ENCODE peak calls at places on chromosomes 4 and X, in six cellular contexts. N is GM23248, U is astrocyte, K is neural progenitor cell, H is endothelial cell of umbilical vein, S is GM23338. C is an unnamed sample. For H4K20me1, the result is how much of the 10 kb centered on the place peaks cover.

GRCh38 chrX:95318882-95319281 is 1365.8 kb upstream of the DIAPH2 start:
- DNase-seq in S (peak), H (no peak), U (no peak), N (peak), K (peak), C (peak)

GRCh38 chr4:183299464-183299863 is 20.6 kb downstream of the CLDN22 start:
- DNase-seq in K (no peak), H (peak), N (no peak), U (no peak), S (no peak), C (no peak)

GRCh38 chr4:182917182-182918043 is at the start of gene DCTD:
- DNase-seq in S (peak), K (peak), U (peak), H (peak), N (peak), C (peak)

GRCh38 chrX:68416592-68416991 is 16.7 kb downstream of the OPHN1 start:
- DNase-seq in K (no peak), H (peak), U (peak), N (peak), S (no peak), C (no peak)

GRCh38 chr4:54913751-54914526 is 211.5 kb downstream of the KDR start:
- DNase-seq in N (peak), S (no peak), H (peak), K (no peak), U (no peak), C (peak)

GRCh38 chr4:119026662-119027444 is 108.8 kb upstream of the MYOZ2 start:
- DNase-seq in H (no peak), U (no peak), N (peak), S (peak), K (no peak), C (no peak)

GRCh38 chr4:54063224-54063623 is 1.2 kb downstream of the CHIC2 start:
- DNase-seq in U (peak), H (peak), K (no peak), S (no peak), N (peak), C (no peak)

GRCh38 chrX:281166-281999 is at the start of gene PLCXD1:
- DNase-seq in S (peak), H (no peak), N (peak), K (peak), U (no peak), C (peak)

GRCh38 chr4:183602444-183603102 is 56.4 kb downstream of the RWDD4 start:
- DNase-seq in H (peak), K (no peak), U (peak), S (peak), N (peak), C (no peak)

GRCh38 chr4:125317526-125317880 is 2.7 kb downstream of the FAT4 start:
- DNase-seq in N (peak), K (peak), H (no peak), U (peak), S (peak), C (peak)

GRCh38 chr4:68917016-68917415 is 34.6 kb downstream of the UGT2A3 start:
- DNase-seq in S (no peak), U (no peak), N (no peak), K (no peak), H (no peak), C (no peak)

GRCh38 chr4:154018659-154019058 is 229.8 kb upstream of the SFRP2 start:
- DNase-seq in H (no peak), N (no peak), U (no peak), S (peak), K (peak), C (no peak)

GRCh38 chr4:134215636-134216340 is 14.2 kb upstream of the PABPC4L start:
- DNase-seq in U (peak), K (no peak), H (no peak), S (no peak), N (no peak), C (no peak)

GRCh38 chrX:46626566-46626965 is 53.0 kb downstream of the CHST7 start:
- DNase-seq in K (no peak), U (no peak), S (no peak), N (no peak), H (peak), C (no peak)

GRCh38 chrX:19924285-19924684 is 36.9 kb upstream of the SH3KBP1 start:
- DNase-seq in U (no peak), K (no peak), S (no peak), N (no peak), H (no peak), C (no peak)

GRCh38 chrX:122475306-122475705 is 708.8 kb upstream of the GRIA3 start:
- DNase-seq in N (peak), U (peak), H (no peak), K (no peak), S (no peak), C (no peak)

GRCh38 chr4:98491862-98492554 is 166.4 kb downstream of the TSPAN5 start:
- DNase-seq in K (peak), H (no peak), S (peak), N (peak), U (peak), C (peak)

GRCh38 chr4:74370912-74371311 is 6.0 kb downstream of the EREG start:
- DNase-seq in H (peak), U (peak), N (peak), S (peak), K (peak), C (peak)

GRCh38 chr4:184310171-184310567 is 92.5 kb upstream of the ENPP6 start:
- DNase-seq in S (peak), K (no peak), H (peak), U (no peak), N (no peak), C (no peak)

GRCh38 chr4:71366776-71367175 is 28.0 kb downstream of the SLC4A4 start:
- DNase-seq in N (no peak), K (no peak), H (no peak), U (no peak), S (no peak), C (no peak)

GRCh38 chr4:39976945-39977488 is 694 bp downstream of the PDS5A start:
- DNase-seq in H (peak), U (no peak), S (peak), K (peak), N (peak), C (peak)

GRCh38 chrX:15838017-15838416 is 16.6 kb downstream of the AP1S2 start:
- DNase-seq in H (no peak), U (no peak), K (peak), S (peak), N (no peak), C (no peak)

GRCh38 chr4:25937801-25938200 is 23.8 kb downstream of the SMIM20 start:
- DNase-seq in U (peak), S (no peak), N (peak), H (no peak), K (no peak), C (no peak)

GRCh38 chr4:119872344-119873031 is 194.2 kb downstream of the MAD2L1 start:
- DNase-seq in H (no peak), S (no peak), U (no peak), K (no peak), N (no peak), C (peak)

GRCh38 chr4:77777135-77777777 is 41.9 kb downstream of the CNOT6L start:
- DNase-seq in U (no peak), S (no peak), N (peak), K (no peak), H (no peak), C (no peak)

GRCh38 chr4:76384052-76384451 is 36.9 kb downstream of the CCDC158 start:
- DNase-seq in N (no peak), U (no peak), H (no peak), K (no peak), S (no peak), C (no peak)

GRCh38 chrX:120358687-120359086 is 3.2 kb upstream of the ATP1B4 start:
- DNase-seq in U (peak), H (no peak), N (peak), S (no peak), K (peak), C (no peak)

GRCh38 chrX:149527705-149528104 is 13.1 kb upstream of the EOLA1 start:
- DNase-seq in N (peak), U (no peak), H (peak), K (peak), S (peak), C (no peak)

GRCh38 chrX:28901637-28902036 is 314.4 kb downstream of the IL1RAPL1 start:
- DNase-seq in N (no peak), S (no peak), K (no peak), H (peak), U (peak), C (no peak)

GRCh38 chr4:96652158-96652557 is 812.3 kb downstream of the PDHA2 start:
- DNase-seq in K (no peak), U (peak), N (no peak), S (no peak), H (no peak), C (no peak)

GRCh38 chr4:109574931-109575804 is 15.1 kb downstream of the MCUB start:
- DNase-seq in K (no peak), S (no peak), N (no peak), U (no peak), H (no peak), C (no peak)

GRCh38 chr4:86439293-86439692 is 79.4 kb upstream of the MAPK10 start:
- DNase-seq in N (no peak), H (no peak), U (no peak), S (no peak), K (no peak), C (no peak)

GRCh38 chr4:137794779-137795178 is 262.5 kb upstream of the PCDH18 start:
- DNase-seq in H (no peak), K (no peak), N (peak), S (no peak), U (peak), C (no peak)

GRCh38 chr4:78057135-78057599 is at the start of gene FRAS1:
- DNase-seq in U (peak), S (peak), H (peak), K (peak), N (peak), C (peak)

GRCh38 chr4:140158234-140159030 is 4.4 kb upstream of the MAML3 start:
- DNase-seq in U (peak), K (no peak), N (no peak), S (no peak), H (peak), C (no peak)

GRCh38 chr4:17780461-17781071 is 855 bp downstream of the FAM184B start:
- DNase-seq in K (peak), S (no peak), N (peak), U (peak), H (no peak), C (no peak)

GRCh38 chrX:14039344-14039743 is 9.7 kb upstream of the GEMIN8 start:
- DNase-seq in U (no peak), N (peak), K (peak), S (peak), H (peak), C (peak)

GRCh38 chr4:185542626-185543336 is 7.5 kb upstream of the PDLIM3 start:
- DNase-seq in K (no peak), H (no peak), N (no peak), S (no peak), U (peak), C (no peak)

GRCh38 chrX:25755179-25755578 is 383.0 kb upstream of the MAGEB18 start:
- DNase-seq in K (no peak), S (no peak), U (no peak), N (no peak), H (no peak), C (no peak)
- H4K20me1 ChIP-seq in K (under half), S (under half), U (under half), N (under half), H (under half), C (under half)

GRCh38 chr4:173214231-173214630 is 45.6 kb downstream of the GALNT7 start:
- DNase-seq in H (no peak), K (no peak), N (no peak), U (peak), S (no peak), C (no peak)
- H4K20me1 ChIP-seq in H (under half), K (under half), N (under half), U (under half), S (under half), C (under half)

GRCh38 chr4:56445699-56446098 is 9.6 kb downstream of the PAICS start:
- DNase-seq in K (no peak), S (no peak), H (no peak), U (no peak), N (no peak), C (no peak)
- H4K20me1 ChIP-seq in K (half or more), S (half or more), H (under half), U (under half), N (under half), C (under half)

GRCh38 chrX:153592966-153593688 is 5.8 kb downstream of the CCNQ start:
- DNase-seq in K (no peak), U (no peak), N (no peak), H (no peak), S (no peak), C (no peak)

GRCh38 chrX:153595387-153595786 is 3.6 kb downstream of the CCNQ start:
- DNase-seq in U (no peak), S (no peak), N (no peak), K (no peak), H (no peak), C (no peak)

GRCh38 chrX:153592091-153592833 is 6.7 kb downstream of the CCNQ start:
- DNase-seq in N (no peak), H (no peak), U (no peak), S (no peak), K (no peak), C (no peak)

GRCh38 chrX:153595859-153596857 is 2.8 kb downstream of the CCNQ start:
- DNase-seq in N (no peak), H (no peak), U (no peak), K (no peak), S (no peak), C (no peak)

DNA sequence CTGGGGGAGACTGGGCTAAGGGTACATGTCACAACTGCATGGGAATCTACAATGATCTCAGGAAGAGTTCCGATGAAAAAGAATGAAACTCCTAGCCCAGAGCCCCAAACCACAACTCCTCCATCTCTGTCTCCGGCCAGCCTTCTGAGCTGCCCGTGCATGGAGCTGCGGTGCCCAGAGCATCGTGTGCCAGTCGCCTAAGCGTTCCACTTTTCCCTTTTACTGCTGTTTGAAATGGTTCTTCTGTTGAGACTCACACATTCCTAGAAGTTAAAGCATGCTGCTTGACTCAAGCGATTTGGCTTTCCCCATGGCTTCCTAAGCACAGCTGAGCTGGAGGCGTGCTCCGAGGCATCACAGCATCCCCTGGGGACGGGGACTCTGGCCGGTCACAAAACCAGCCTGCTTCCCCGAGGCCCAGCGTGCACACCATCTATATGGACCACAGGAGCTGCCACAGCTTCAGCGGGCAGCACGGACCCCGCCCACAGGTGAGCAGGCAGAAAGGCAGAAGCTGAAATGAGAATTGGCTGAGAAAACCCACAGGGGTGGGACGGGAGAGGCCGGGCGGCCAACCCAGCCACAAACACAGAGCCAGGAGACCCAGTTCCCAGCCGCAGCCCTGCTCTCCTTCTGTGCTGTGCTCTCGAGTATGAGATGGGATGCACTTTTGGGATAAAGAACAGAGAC is 5.0 kb downstream of the CCNQ start:
- DNase-seq in K (no peak), N (no peak), U (no peak), H (no peak), S (no peak), C (no peak)
- H4K20me1 ChIP-seq in K (under half), N (under half), U (under half), H (under half), S (under half), C (under half)

GRCh38 chr4:2255501-2256155 is 6.3 kb downstream of the MXD4 start:
- DNase-seq in S (peak), K (no peak), U (peak), N (no peak), H (no peak), C (peak)

GRCh38 chr4:2258091-2259035 is 3.5 kb downstream of the MXD4 start:
- DNase-seq in S (no peak), H (no peak), K (no peak), N (no peak), U (no peak), C (no peak)

GRCh38 chr4:2256156-2256731 is 5.7 kb downstream of the MXD4 start:
- DNase-seq in U (no peak), H (no peak), N (no peak), S (no peak), K (no peak), C (no peak)

GRCh38 chr4:2257361-2258001 is 4.4 kb downstream of the MXD4 start:
- DNase-seq in S (no peak), U (no peak), N (no peak), H (no peak), K (no peak), C (no peak)

GRCh38 chr4:2256781-2257191 is 5.1 kb downstream of the MXD4 start:
- DNase-seq in H (peak), S (no peak), U (no peak), N (no peak), K (no peak), C (no peak)
- H4K20me1 ChIP-seq in H (under half), S (under half), U (half or more), N (under half), K (half or more), C (half or more)

DNA sequence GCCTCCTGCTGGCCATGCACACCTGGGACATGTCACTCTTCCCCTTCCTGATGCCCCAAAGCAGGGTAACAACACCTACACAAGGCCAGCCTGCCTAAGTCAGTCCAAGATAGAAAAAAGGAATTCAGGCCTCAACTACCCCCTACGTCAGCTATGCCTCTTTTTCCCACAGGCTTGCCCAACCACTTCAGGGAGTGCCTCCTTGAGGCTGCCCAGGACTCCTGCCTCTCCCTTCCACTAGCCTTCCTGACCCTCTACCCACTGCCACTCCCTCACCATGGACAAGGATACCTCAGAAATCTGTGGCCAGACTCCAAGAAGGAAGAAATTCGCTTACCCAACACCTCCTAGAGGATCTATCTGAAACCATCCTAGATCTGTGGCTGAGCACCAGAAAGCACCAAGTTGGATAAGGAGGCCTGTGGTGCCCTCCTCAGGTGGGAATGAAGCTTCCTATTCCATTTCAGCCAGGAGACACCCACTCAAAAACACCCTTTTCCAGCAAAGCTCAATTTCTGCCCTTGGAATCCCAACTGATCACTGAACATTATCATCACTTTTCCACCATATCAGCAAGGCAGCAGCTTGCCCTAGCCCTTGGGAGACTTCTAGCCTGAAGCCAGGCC is 1.8 kb downstream of the KDM5C start:
- DNase-seq in K (peak), N (peak), U (no peak), H (no peak), S (no peak), C (no peak)
- H4K20me1 ChIP-seq in K (half or more), N (under half), U (half or more), H (under half), S (under half), C (half or more)

GRCh38 chrX:136765957-136766356 is 14.8 kb downstream of the ARHGEF6 start:
- DNase-seq in H (no peak), K (no peak), S (no peak), U (no peak), N (peak), C (no peak)
- H4K20me1 ChIP-seq in H (under half), K (under half), S (under half), U (under half), N (under half), C (under half)

GRCh38 chr4:3112241-3112978 is 37.9 kb downstream of the HTT start:
- DNase-seq in N (no peak), S (no peak), H (peak), U (no peak), K (no peak), C (no peak)
- H4K20me1 ChIP-seq in N (under half), S (under half), H (under half), U (under half), K (under half), C (under half)

GRCh38 chrX:17030580-17031285 is 84.3 kb downstream of the REPS2 start:
- DNase-seq in K (no peak), N (no peak), H (no peak), S (no peak), U (peak), C (no peak)
- H4K20me1 ChIP-seq in K (under half), N (under half), H (under half), S (under half), U (under half), C (under half)